ENCODE peak calls at places on chromosomes 13 and 19, in seven cellular contexts. One of them, this sample, is unnamed.

GRCh38 chr19:50486823-50487515 is 10.3 kb upstream of the GARIN5A start:
- DNase-seq in K562: peak; percentile 69
- DNase-seq in Peyer's patch: no peak
- DNase-seq in HCT116: peak; percentile 80
- DNase-seq in uterus: no peak
- DNase-seq in prostate gland: no peak
- DNase-seq in breast epithelium: no peak
- DNase-seq in this sample: no peak

GRCh38 chr13:28620011-28620830 is 38.7 kb upstream of the POMP start:
- DNase-seq in breast epithelium: no peak
- DNase-seq in prostate gland: no peak
- DNase-seq in uterus: no peak
- DNase-seq in HCT116: no peak
- DNase-seq in Peyer's patch: no peak
- DNase-seq in K562: no peak
- DNase-seq in this sample: no peak

GRCh38 chr19:14795078-14795721 is 16.8 kb upstream of the ADGRE2 start:
- DNase-seq in K562: no peak
- DNase-seq in HCT116: no peak
- DNase-seq in breast epithelium: no peak
- DNase-seq in Peyer's patch: no peak
- DNase-seq in uterus: no peak
- DNase-seq in prostate gland: no peak
- DNase-seq in this sample: no peak

GRCh38 chr13:39322836-39323585 is 280.0 kb downstream of the LHFPL6 start:
- DNase-seq in prostate gland: no peak
- DNase-seq in uterus: no peak
- DNase-seq in breast epithelium: no peak
- DNase-seq in K562: no peak
- DNase-seq in HCT116: no peak
- DNase-seq in Peyer's patch: no peak
- DNase-seq in this sample: no peak

GRCh38 chr19:16027528-16027927 is 48.8 kb upstream of the TPM4 start:
- DNase-seq in K562: no peak
- DNase-seq in uterus: no peak
- DNase-seq in prostate gland: no peak
- DNase-seq in HCT116: no peak
- DNase-seq in Peyer's patch: no peak
- DNase-seq in breast epithelium: no peak
- DNase-seq in this sample: no peak

GRCh38 chr19:30784850-30785459 is 412.8 kb downstream of the ZNF536 start:
- DNase-seq in breast epithelium: no peak
- DNase-seq in Peyer's patch: peak; percentile 19
- DNase-seq in K562: peak; percentile 67
- DNase-seq in prostate gland: peak; percentile 32
- DNase-seq in uterus: peak; percentile 30
- DNase-seq in HCT116: no peak
- DNase-seq in this sample: peak; percentile 76

GRCh38 chr13:99307247-99307646 is at the start of gene GPR183:
- DNase-seq in HCT116: no peak
- DNase-seq in uterus: no peak
- DNase-seq in breast epithelium: no peak
- DNase-seq in prostate gland: no peak
- DNase-seq in Peyer's patch: peak; percentile 42
- DNase-seq in K562: no peak
- DNase-seq in this sample: no peak

GRCh38 chr19:48737360-48737998 is 2.9 kb downstream of the RASIP1 start:
- DNase-seq in prostate gland: no peak
- DNase-seq in Peyer's patch: no peak
- DNase-seq in uterus: no peak
- DNase-seq in HCT116: no peak
- DNase-seq in K562: peak; percentile 90
- DNase-seq in breast epithelium: no peak
- DNase-seq in this sample: no peak

GRCh38 chr19:55525289-55526101 is 11.4 kb downstream of the SBK2 start:
- DNase-seq in HCT116: no peak
- DNase-seq in breast epithelium: no peak
- DNase-seq in prostate gland: no peak
- DNase-seq in K562: no peak
- DNase-seq in Peyer's patch: no peak
- DNase-seq in uterus: no peak
- DNase-seq in this sample: no peak

GRCh38 chr13:59793107-59793506 is 370.6 kb downstream of the DIAPH3 start:
- DNase-seq in uterus: no peak
- DNase-seq in Peyer's patch: no peak
- DNase-seq in K562: no peak
- DNase-seq in prostate gland: no peak
- DNase-seq in HCT116: no peak
- DNase-seq in breast epithelium: no peak
- DNase-seq in this sample: no peak

GRCh38 chr13:45623516-45624090 is 8.1 kb upstream of the ERICH6B start:
- DNase-seq in uterus: no peak
- DNase-seq in Peyer's patch: no peak
- DNase-seq in HCT116: peak; percentile 33
- DNase-seq in breast epithelium: no peak
- DNase-seq in prostate gland: no peak
- DNase-seq in K562: peak; percentile 16
- DNase-seq in this sample: no peak

DNA sequence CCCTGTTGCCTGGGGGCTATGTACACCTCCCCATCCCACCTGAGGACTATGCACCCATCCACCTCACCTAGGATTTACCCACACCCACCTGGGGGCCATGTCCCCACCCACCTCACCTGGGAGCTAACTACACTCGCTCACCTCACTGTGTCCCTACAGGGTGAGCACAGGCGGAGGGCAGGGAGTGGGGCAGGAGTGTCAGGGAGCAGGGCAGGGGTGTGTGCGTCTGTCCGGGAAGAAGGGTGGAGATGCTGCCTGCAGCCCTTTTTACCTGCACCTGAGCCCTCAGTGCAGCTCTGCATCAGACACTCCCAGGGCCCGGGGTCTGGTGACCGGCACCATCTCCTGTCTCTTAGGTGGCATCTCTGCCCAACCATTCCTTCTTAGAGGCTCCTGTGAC is 10.6 kb upstream of the CPAMD8 start:
- DNase-seq in prostate gland: no peak
- DNase-seq in K562: no peak
- DNase-seq in HCT116: no peak
- DNase-seq in uterus: no peak
- DNase-seq in breast epithelium: no peak
- DNase-seq in Peyer's patch: no peak
- DNase-seq in this sample: no peak
- H3K4me1 ChIP-seq in prostate gland: peaks cover 5% of the 10 kb centered on the region
- H3K4me1 ChIP-seq in K562: peaks cover 8% of the 10 kb centered on the region
- H3K4me1 ChIP-seq in HCT116: no peaks in the 10 kb centered on the region
- H3K4me1 ChIP-seq in uterus: no peaks in the 10 kb centered on the region
- H3K4me1 ChIP-seq in breast epithelium: no peaks in the 10 kb centered on the region
- H3K4me1 ChIP-seq in Peyer's patch: no peaks in the 10 kb centered on the region
- H3K4me1 ChIP-seq in this sample: no peaks in the 10 kb centered on the region

DNA sequence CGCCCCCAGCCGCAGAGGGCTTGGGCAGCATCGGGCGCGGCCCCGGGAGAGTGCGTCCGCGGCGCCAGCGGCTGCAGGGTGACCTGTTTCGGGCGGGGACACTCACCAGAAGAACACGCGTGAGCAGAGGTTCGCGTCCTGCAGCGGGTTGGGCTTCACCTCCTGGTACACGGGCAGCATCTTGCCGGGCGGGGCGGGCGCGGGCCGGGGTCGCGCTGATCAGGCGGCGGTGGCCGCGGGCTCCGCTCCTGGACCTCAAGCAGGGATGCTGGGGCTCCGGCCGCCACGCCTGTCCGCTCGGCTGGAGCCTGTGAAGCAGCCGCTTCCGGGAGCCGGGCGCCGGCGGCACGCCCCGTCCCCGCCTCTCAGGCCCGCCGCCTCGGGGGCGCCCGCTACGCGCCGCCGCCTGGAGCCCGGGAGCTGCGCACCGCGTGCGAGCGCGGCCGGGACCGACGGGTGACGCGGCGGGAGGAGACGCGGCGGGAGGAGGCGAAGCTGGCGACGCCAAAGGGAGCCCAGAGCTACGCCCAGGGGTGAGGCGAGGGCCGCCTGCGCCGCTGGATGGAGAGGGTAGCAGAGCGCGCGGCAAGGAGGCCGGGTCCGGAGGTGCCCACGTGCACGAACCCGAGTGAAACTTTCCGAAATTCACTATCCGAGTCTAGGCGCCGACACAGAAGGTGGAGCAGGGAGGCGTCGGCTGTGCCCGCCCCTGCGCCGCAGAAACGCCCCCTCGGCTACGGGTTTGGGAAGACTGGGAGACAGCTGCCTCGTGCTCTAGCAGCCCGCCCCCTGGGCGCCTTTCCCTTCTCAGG is at the start of gene ABCC4:
- DNase-seq in K562: peak; percentile 79
- DNase-seq in Peyer's patch: peak; percentile 46
- DNase-seq in HCT116: peak; percentile 53
- DNase-seq in uterus: peak; percentile 70
- DNase-seq in prostate gland: peak; percentile 76
- DNase-seq in breast epithelium: no peak
- DNase-seq in this sample: peak; percentile 88
- TF ChIP-seq POLR2A in K562: peak; percentile 58
- TF ChIP-seq POLR2A in Peyer's patch: no peak
- TF ChIP-seq POLR2A in HCT116: no peak
- TF ChIP-seq POLR2A in uterus: peak; percentile 25
- TF ChIP-seq POLR2A in prostate gland: peak; percentile 33
- TF ChIP-seq POLR2A in breast epithelium: no peak
- TF ChIP-seq POLR2A in this sample: no peak

GRCh38 chr19:19171821-19172532 is 1.9 kb upstream of the MEF2B start:
- DNase-seq in HCT116: no peak
- DNase-seq in prostate gland: no peak
- DNase-seq in K562: peak; percentile 35
- DNase-seq in Peyer's patch: no peak
- DNase-seq in breast epithelium: no peak
- DNase-seq in uterus: no peak
- DNase-seq in this sample: no peak

GRCh38 chr19:19167612-19168011 is 2.5 kb downstream of the MEF2B start:
- DNase-seq in uterus: no peak
- DNase-seq in HCT116: no peak
- DNase-seq in Peyer's patch: no peak
- DNase-seq in prostate gland: no peak
- DNase-seq in K562: no peak
- DNase-seq in breast epithelium: no peak
- DNase-seq in this sample: no peak

GRCh38 chr19:19171110-19171672 is 1.1 kb upstream of the MEF2B start:
- DNase-seq in breast epithelium: no peak
- DNase-seq in Peyer's patch: no peak
- DNase-seq in uterus: no peak
- DNase-seq in prostate gland: no peak
- DNase-seq in K562: no peak
- DNase-seq in HCT116: no peak
- DNase-seq in this sample: no peak

GRCh38 chr19:19169236-19170052 is 619 bp downstream of the MEF2B start:
- DNase-seq in breast epithelium: no peak
- DNase-seq in uterus: no peak
- DNase-seq in prostate gland: no peak
- DNase-seq in K562: no peak
- DNase-seq in HCT116: no peak
- DNase-seq in Peyer's patch: no peak
- DNase-seq in this sample: no peak

DNA sequence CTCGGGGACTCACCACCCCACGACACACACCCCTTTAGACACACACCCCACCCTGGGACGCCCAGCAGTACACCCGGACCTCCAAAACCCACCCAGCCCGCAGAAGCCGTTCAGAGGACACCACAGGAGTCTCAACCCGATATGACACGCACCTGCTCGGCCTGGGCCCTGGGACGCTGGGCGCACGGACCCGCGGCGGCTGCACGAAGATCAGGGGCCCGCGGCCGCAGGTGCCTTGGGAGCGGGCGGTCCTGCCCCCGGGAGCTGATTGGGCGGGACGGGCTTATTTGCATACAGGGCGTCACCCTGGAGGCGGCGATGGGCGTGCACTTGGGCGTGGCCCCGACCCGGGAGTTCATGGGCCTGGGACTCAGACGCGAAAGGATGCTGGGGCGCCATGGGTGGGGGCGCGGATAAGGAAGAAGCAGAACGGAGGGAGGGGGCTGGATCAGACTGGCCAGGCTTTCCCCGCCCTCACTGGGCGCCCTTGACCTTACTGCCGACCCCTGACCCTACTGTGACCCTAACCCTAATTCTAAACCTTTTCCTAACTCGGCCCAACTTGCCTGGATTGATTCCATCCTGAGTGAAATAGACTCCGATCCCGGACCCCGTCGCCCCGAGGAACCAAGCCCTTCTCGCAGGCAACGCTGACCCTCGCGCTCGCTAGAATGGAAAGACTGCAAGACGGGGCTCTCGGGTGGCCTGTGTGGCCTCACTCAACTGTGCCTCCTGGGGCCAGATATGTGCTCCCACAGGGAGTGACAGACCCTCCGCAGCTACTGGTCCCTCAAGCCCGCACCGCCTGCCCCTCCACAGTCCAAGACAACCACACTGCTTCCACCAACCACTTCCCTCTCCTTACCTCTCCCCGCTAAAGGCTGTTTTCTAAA is at the start of gene MEF2B:
- DNase-seq in Peyer's patch: peak; percentile 85
- DNase-seq in K562: peak; percentile 98
- DNase-seq in uterus: peak; percentile 49
- DNase-seq in HCT116: no peak
- DNase-seq in breast epithelium: peak; percentile 35
- DNase-seq in prostate gland: peak; percentile 65
- DNase-seq in this sample: no peak
- H3K27ac ChIP-seq in Peyer's patch: no peak within 1 kb of the TSS
- H3K27ac ChIP-seq in K562: peak within 1 kb of the TSS; percentile 40
- H3K27ac ChIP-seq in uterus: no peak within 1 kb of the TSS
- H3K27ac ChIP-seq in HCT116: no peak within 1 kb of the TSS
- H3K27ac ChIP-seq in breast epithelium: no peak within 1 kb of the TSS
- H3K27ac ChIP-seq in prostate gland: no peak within 1 kb of the TSS
- H3K27ac ChIP-seq in this sample: no peak within 1 kb of the TSS

DNA sequence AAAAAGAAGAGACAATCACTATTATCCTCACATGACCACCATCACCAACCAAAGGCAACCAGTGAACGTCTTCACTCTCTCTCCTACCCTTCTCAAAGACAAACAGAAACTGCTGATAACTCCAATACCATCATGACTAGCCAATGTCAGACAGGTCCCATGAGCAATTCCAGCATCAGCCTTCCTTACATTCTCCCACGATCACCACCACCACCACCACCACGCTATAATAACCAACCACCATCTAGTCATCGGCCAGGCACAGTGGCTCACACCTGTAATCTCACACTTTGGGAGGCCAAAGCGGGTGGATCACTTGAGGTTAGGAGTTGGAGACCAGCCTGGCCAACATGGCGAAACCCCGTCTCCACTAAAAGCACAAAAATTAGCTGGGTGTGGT is 3.9 kb downstream of the MYO1F start:
- DNase-seq in Peyer's patch: no peak
- DNase-seq in breast epithelium: no peak
- DNase-seq in prostate gland: no peak
- DNase-seq in HCT116: no peak
- DNase-seq in uterus: no peak
- DNase-seq in K562: no peak
- DNase-seq in this sample: no peak
- H3K4me1 ChIP-seq in Peyer's patch: peaks cover 25% of the 10 kb centered on the region
- H3K4me1 ChIP-seq in breast epithelium: no peaks in the 10 kb centered on the region
- H3K4me1 ChIP-seq in prostate gland: no peaks in the 10 kb centered on the region
- H3K4me1 ChIP-seq in HCT116: peaks cover 33% of the 10 kb centered on the region
- H3K4me1 ChIP-seq in uterus: no peaks in the 10 kb centered on the region
- H3K4me1 ChIP-seq in K562: peaks cover 46% of the 10 kb centered on the region
- H3K4me1 ChIP-seq in this sample: no peaks in the 10 kb centered on the region